ENCODE peak calls at places on chromosomes 5 and 9, in four cellular contexts. E is WTC11, H is fibroblast of villous mesenchyme, Z is right atrium auricular region. W is an unnamed sample.

GRCh38 chr5:17383526-17383925 is 114.5 kb upstream of the TAF11L2 start:
- DNase-seq in E (no peak), H (no peak), Z (no peak), W (no peak)

GRCh38 chr5:2704806-2705645 is 46.5 kb downstream of the IRX2 start:
- DNase-seq in E (no peak), H (no peak), Z (no peak), W (no peak)

GRCh38 chr5:132414634-132415377 is 45.3 kb downstream of the SLC22A5 start:
- DNase-seq in E (no peak), H (peak), Z (no peak), W (no peak)

GRCh38 chr5:34789021-34789531 is 49.9 kb upstream of the TTC23L start:
- DNase-seq in E (no peak), H (peak), Z (no peak), W (no peak)

GRCh38 chr9:135135171-135135926 is 47.9 kb downstream of the OLFM1 start:
- DNase-seq in E (no peak), H (no peak), Z (no peak), W (no peak)

GRCh38 chr9:109311731-109312130 is 9.1 kb downstream of the EPB41L4B start:
- DNase-seq in E (no peak), H (no peak), Z (no peak), W (no peak)

GRCh38 chr9:272251-273213 is 57.9 kb downstream of the DOCK8 start:
- DNase-seq in E (no peak), H (no peak), Z (no peak), W (no peak)

GRCh38 chr9:4366649-4367330 is 66.9 kb upstream of the GLIS3 start:
- DNase-seq in E (peak), H (peak), Z (no peak), W (no peak)

GRCh38 chr5:123951204-123951977 is 439.4 kb downstream of the CSNK1G3 start:
- DNase-seq in E (no peak), H (peak), Z (no peak), W (no peak)

GRCh38 chr5:64330728-64331231 is 165.1 kb downstream of the RNF180 start:
- DNase-seq in E (no peak), H (no peak), Z (no peak), W (no peak)

GRCh38 chr5:149221326-149221725 is 50.3 kb upstream of the AFAP1L1 start:
- DNase-seq in E (no peak), H (peak), Z (no peak), W (no peak)

GRCh38 chr5:98768160-98769005 is 5.1 kb upstream of the RGMB start:
- DNase-seq in E (peak), H (peak), Z (no peak), W (no peak)

GRCh38 chr5:79697222-79698164 is 7.9 kb downstream of the CMYA5 start:
- DNase-seq in E (no peak), H (peak), Z (peak), W (no peak)

GRCh38 chr5:86461169-86461956 is 156.4 kb upstream of the COX7C start:
- DNase-seq in E (no peak), H (no peak), Z (no peak), W (no peak)

GRCh38 chr5:164578911-164579310 is 1073.5 kb downstream of the MAT2B start:
- DNase-seq in E (no peak), H (no peak), Z (no peak), W (no peak)

DNA sequence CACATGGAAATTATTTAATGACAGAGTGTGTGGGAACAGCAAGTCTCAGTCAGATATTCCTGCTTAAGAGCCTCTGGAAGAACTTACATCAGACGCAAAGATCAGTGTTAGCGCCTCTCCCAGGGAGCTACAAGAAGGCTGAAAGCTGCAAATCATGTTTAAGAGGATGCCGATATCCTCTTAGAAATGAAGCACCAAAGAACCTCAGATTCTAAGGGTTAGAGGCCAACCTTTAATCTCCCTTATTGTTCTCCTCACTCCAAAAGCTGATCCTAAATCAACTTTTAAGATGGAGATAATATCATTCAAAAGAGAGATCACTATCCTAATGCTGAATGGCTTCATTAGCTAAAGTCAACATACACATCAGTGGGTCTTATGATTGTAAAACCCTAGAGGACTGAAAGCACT is 160.6 kb downstream of the NFIB start:
- DNase-seq in E (no peak), H (peak), Z (no peak), W (no peak)
- TF ChIP-seq CTCF in E (no peak), H (no peak), Z (no peak), W (no peak)

DNA sequence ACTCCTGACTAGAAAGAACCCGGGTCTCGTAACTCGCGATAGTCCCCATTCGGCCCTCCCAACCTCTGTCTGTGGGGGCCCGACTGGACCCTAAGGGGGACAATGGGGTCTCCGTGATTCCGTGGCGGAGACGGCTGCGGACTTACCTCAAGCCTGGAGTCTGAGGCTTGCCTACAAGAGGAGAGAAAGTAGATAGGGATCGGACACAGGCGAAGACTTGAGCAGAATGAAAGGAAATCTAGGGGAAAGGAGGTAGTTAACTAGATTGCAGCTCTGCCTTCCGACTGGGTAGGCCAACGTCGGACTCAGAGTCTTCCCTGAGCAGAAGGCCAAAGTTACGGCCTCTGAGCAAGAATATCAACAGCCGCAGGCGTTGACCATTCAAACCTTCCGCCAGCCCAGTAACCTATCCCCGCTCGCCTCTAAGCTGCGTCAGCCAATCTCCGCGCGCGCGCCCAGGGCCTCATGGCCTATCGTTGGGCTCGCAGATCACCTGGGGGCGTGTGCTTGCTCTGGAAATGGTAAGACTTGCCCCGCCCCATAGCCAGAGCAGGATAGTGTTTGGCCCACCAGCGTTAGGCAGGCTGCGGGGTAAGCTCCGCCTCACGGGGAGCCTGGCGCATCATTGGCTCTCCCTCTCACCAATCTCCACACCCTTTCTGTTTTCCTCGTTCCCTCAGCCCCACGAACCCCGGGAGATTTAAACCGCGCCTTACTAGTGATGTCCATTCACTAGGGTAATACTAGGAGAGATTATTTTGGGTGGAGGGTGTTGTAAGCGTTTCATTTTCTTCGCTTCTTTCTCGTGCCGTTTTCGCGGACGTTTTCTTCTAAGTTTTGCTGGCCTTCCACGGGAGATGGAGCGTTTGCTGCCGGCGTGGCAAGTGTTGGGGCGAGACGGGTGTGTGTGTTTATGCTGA is at the start of gene CDC25C:
- DNase-seq in E (peak), H (peak), Z (peak), W (peak)
- TF ChIP-seq CTCF in E (no peak), H (no peak), Z (peak), W (no peak)

DNA sequence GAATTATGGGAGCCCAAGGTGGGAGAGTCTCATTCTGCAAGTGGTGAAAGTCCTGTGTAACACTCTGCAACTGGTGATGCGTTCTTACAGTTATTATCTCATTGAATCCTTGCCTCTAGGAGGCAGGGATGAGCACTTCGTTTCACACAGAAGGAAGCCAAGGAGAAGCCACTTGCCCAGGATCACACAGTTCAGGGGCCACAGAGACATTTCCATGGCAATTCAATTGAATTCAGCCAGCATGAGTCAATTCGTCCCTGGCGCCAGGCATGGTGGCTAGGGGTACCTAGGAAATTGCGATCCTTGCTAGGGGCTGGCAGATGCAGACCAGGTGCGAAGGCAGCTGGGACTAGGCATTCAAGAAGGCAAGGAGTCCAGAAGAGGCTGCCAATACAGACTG is 26.2 kb downstream of the LHX2 start:
- DNase-seq in E (no peak), H (no peak), Z (no peak), W (no peak)
- TF ChIP-seq CTCF in E (no peak), H (no peak), Z (no peak), W (no peak)

GRCh38 chr5:398475-399295 is 44.3 kb upstream of the EXOC3 start:
- DNase-seq in E (peak), H (no peak), Z (peak), W (peak)

GRCh38 chr5:400282-401215 is 42.4 kb upstream of the EXOC3 start:
- DNase-seq in E (peak), H (peak), Z (peak), W (peak)

GRCh38 chr5:401216-402034 is 41.6 kb upstream of the EXOC3 start:
- DNase-seq in E (no peak), H (no peak), Z (peak), W (peak)

GRCh38 chr5:396715-397032 is 46.3 kb upstream of the EXOC3 start:
- DNase-seq in E (no peak), H (no peak), Z (peak), W (peak)

GRCh38 chr5:399296-400281 is 43.4 kb upstream of the EXOC3 start:
- DNase-seq in E (peak), H (peak), Z (peak), W (peak)
- TF ChIP-seq CTCF in E (no peak), H (no peak), Z (no peak), W (no peak)

GRCh38 chr9:93379051-93379450 is 72.4 kb upstream of the FAM120A start:
- DNase-seq in E (no peak), H (no peak), Z (no peak), W (no peak)
- TF ChIP-seq CTCF in E (peak), H (peak), Z (peak), W (peak)

GRCh38 chr5:142873831-142874230 is 103.7 kb downstream of the ARHGAP26 start:
- DNase-seq in E (no peak), H (no peak), Z (no peak), W (no peak)
- TF ChIP-seq CTCF in E (no peak), H (no peak), Z (peak), W (no peak)

DNA sequence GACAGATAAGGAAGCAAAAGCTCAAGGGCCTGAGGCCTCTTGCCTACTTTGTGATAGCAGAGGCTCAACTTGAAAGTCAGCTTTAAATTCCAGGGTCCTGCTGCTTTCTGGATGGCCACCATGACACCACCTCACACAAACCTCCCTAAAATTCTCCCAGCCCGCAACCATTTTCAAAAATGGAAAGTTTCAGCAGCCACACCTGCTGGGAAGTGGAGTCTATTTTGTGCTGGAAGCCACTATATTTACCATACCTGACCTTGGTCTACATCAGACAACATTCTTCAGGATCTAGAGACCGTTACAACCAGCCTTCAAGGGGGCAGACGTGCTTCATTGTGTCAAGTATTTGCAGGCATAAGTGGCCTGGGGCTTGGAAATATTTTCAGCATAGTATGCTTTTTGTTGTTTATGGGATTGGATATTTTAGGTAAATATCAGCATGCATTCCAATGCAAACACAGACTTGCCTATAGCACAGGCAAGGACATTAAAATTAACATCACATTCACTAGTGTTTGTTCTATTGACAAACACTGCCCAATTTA is 50.9 kb downstream of the BOD1 start:
- DNase-seq in E (no peak), H (no peak), Z (no peak), W (no peak)
- TF ChIP-seq CTCF in E (no peak), H (no peak), Z (no peak), W (no peak)

GRCh38 chr5:14211818-14212799 is 69.0 kb downstream of the TRIO start:
- DNase-seq in E (no peak), H (no peak), Z (no peak), W (no peak)
- TF ChIP-seq CTCF in E (no peak), H (no peak), Z (no peak), W (no peak)

W was measured in type B pancreatic cell.